ENCODE peak calls at places on chromosomes 12 and 14, in ten cellular contexts. R is fibroblast of mammary gland; T is germinal center; I is endothelial cell; C is midbrain; Y is activated CD4-positive, alpha-beta T cell treated with anti-CD3 and anti-CD28 coated beads, Interleukin-2, amount 50 U/mL, for 48 hours; W is mucosa of descending colon; O is T-helper 22 cell; H is thoracic aorta; Q is stimulated activated CD4-positive, alpha-beta T cell treated with anti-CD3 and anti-CD28 coated beads, Interleukin-4, amount 100 ng/mL, for 1 hour. L is an unnamed sample.
A peak's percentile ranks its signal among the peaks of the same experiment; 100 is the strongest.

GRCh38 chr14:95046711-95047681 is 110.3 kb downstream of the DICER1 start:
- DNase-seq in O (no peak), H (no peak), Q (no peak), T (no peak), C (no peak), Y (no peak), I (no peak), R (no peak), W (no peak), L (peak; percentile 57)

GRCh38 chr12:123973552-123974341 is 732 bp downstream of the ZNF664 start:
- DNase-seq in C (peak; percentile 15), H (no peak), Q (peak; percentile 21), Y (peak; percentile 35), O (peak; percentile 6), W (peak; percentile 71), T (peak; percentile 24), I (peak; percentile 56), R (no peak), L (peak; percentile 44)

GRCh38 chr12:55673638-55674037 is 34.1 kb downstream of the ITGA7 start:
- DNase-seq in R (no peak), Y (no peak), Q (no peak), O (no peak), H (no peak), C (peak; percentile 18), I (no peak), W (no peak), T (peak; percentile 42), L (no peak)

GRCh38 chr14:33567003-33567735 is 383.7 kb downstream of the EGLN3 start:
- DNase-seq in C (no peak), H (no peak), W (no peak), T (no peak), Q (no peak), Y (no peak), R (no peak), I (no peak), O (no peak), L (no peak)

GRCh38 chr14:88995437-88996198 is 171.2 kb downstream of the TTC8 start:
- DNase-seq in Y (no peak), H (no peak), O (no peak), W (no peak), Q (no peak), C (no peak), T (no peak), I (no peak), R (peak; percentile 92), L (no peak)

GRCh38 chr14:22598896-22599244 is 770 bp downstream of the ABHD4 start:
- DNase-seq in W (no peak), T (peak; percentile 27), Q (peak; percentile 41), R (peak; percentile 65), Y (peak; percentile 56), C (peak; percentile 27), O (peak; percentile 7), I (no peak), H (no peak), L (peak; percentile 44)

GRCh38 chr14:103207038-103207403 is 83.8 kb downstream of the TNFAIP2 start:
- DNase-seq in Q (no peak), Y (no peak), O (no peak), T (no peak), W (peak; percentile 83), R (peak; percentile 36), I (no peak), H (peak; percentile 26), C (no peak), L (peak; percentile 68)

GRCh38 chr14:89503458-89503996 is 86.5 kb upstream of the FOXN3 start:
- DNase-seq in T (peak; percentile 52), R (no peak), Y (no peak), H (no peak), W (no peak), I (no peak), O (no peak), C (no peak), Q (no peak), L (no peak)

GRCh38 chr12:6960291-6961277 is 9.4 kb downstream of the PTPN6 start:
- DNase-seq in T (no peak), O (no peak), Y (peak; percentile 49), W (peak; percentile 70), H (no peak), R (peak; percentile 44), C (no peak), Q (no peak), I (no peak), L (peak; percentile 45)

GRCh38 chr12:52713960-52714886 is 10.9 kb upstream of the KRT77 start:
- DNase-seq in H (no peak), R (no peak), C (no peak), O (no peak), T (no peak), Q (peak; percentile 34), I (peak; percentile 34), Y (peak; percentile 41), W (no peak), L (no peak)

GRCh38 chr14:48568688-48569087 is 893.3 kb upstream of the MDGA2 start:
- DNase-seq in H (no peak), R (no peak), O (no peak), W (no peak), C (no peak), I (no peak), T (no peak), Q (no peak), Y (no peak), L (no peak)

GRCh38 chr12:95164656-95165055 is 52.6 kb downstream of the FGD6 start:
- DNase-seq in O (no peak), W (no peak), T (no peak), I (no peak), C (no peak), R (no peak), Q (no peak), Y (no peak), H (no peak), L (no peak)

GRCh38 chr12:50453872-50454271 is 50.9 kb upstream of the DIP2B start:
- DNase-seq in W (no peak), O (no peak), C (no peak), Q (no peak), Y (no peak), H (no peak), R (no peak), I (no peak), T (no peak), L (no peak)

GRCh38 chr12:109014984-109015765 is 5.7 kb downstream of the SVOP start:
- DNase-seq in Y (no peak), T (no peak), C (no peak), Q (no peak), O (no peak), H (no peak), W (no peak), R (no peak), I (no peak), L (no peak)

GRCh38 chr14:105150026-105150367 is 18.6 kb downstream of the JAG2 start:
- DNase-seq in O (no peak), R (no peak), Q (no peak), W (no peak), T (no peak), Y (no peak), C (no peak), H (no peak), I (no peak), L (no peak)

GRCh38 chr12:101604132-101604531 is 9.4 kb downstream of the MYBPC1 start:
- DNase-seq in O (no peak), R (no peak), C (no peak), W (no peak), I (no peak), Y (no peak), Q (no peak), T (no peak), H (no peak), L (no peak)

GRCh38 chr12:29242921-29243431 is 93.9 kb downstream of the FAR2 start:
- DNase-seq in W (no peak), Q (no peak), Y (no peak), H (no peak), T (no peak), I (no peak), C (peak; percentile 2), O (no peak), R (no peak), L (no peak)

GRCh38 chr12:46402451-46402850 is 29.9 kb upstream of the SLC38A2 start:
- DNase-seq in O (no peak), I (no peak), H (no peak), Y (no peak), R (peak; percentile 98), Q (no peak), T (no peak), C (no peak), W (no peak), L (no peak)

GRCh38 chr14:60265163-60265562 is 16.1 kb downstream of the PPM1A start:
- DNase-seq in H (no peak), T (no peak), W (no peak), C (no peak), O (no peak), I (no peak), R (no peak), Y (no peak), Q (no peak), L (no peak)

GRCh38 chr12:76346798-76347420 is 1.3 kb downstream of the BBS10 start:
- DNase-seq in H (no peak), W (no peak), I (no peak), R (peak; percentile 77), C (peak; percentile 72), Q (no peak), T (no peak), O (no peak), Y (peak; percentile 36), L (no peak)

GRCh38 chr12:12716845-12717585 is at the start of gene CDKN1B:
- DNase-seq in R (peak; percentile 93), W (peak; percentile 96), O (peak; percentile 80), H (peak; percentile 56), Y (peak; percentile 84), T (peak; percentile 87), C (peak; percentile 94), Q (peak; percentile 83), I (peak; percentile 83), L (peak; percentile 94)

GRCh38 chr14:100609331-100609870 is 22.2 kb upstream of the BEGAIN start:
- DNase-seq in W (no peak), O (no peak), R (no peak), Q (no peak), T (no peak), Y (no peak), H (no peak), I (no peak), C (no peak), L (peak; percentile 8)

GRCh38 chr12:98409543-98409942 is 105.8 kb upstream of the TMPO start:
- DNase-seq in C (no peak), W (no peak), O (no peak), Q (no peak), I (no peak), R (no peak), H (no peak), T (no peak), Y (no peak), L (no peak)

GRCh38 chr14:101716956-101717662 is 44.4 kb upstream of the PPP2R5C start:
- DNase-seq in T (no peak), C (no peak), Q (no peak), W (no peak), H (no peak), Y (no peak), I (no peak), R (no peak), O (no peak), L (no peak)

GRCh38 chr12:55780695-55781094 is 36.8 kb downstream of the SARNP start:
- DNase-seq in T (no peak), H (no peak), R (no peak), W (no peak), Y (no peak), I (no peak), C (no peak), O (no peak), Q (no peak), L (no peak)

GRCh38 chr14:74029136-74029535 is 10.0 kb downstream of the BBOF1 start:
- DNase-seq in O (no peak), Y (no peak), W (no peak), R (no peak), H (no peak), T (no peak), Q (no peak), C (no peak), I (no peak), L (no peak)

L was measured in left colon.